ENCODE peak calls at places on chromosome 1, in four cellular contexts. One of them, this sample, is unnamed.

GRCh38 chr1:6554907-6555778 is at the start of gene TAS1R1:
- DNase-seq in HCT116: no peak
- DNase-seq in tibial artery: peak
- DNase-seq in keratinocyte: no peak
- DNase-seq in this sample: no peak

GRCh38 chr1:9652379-9653194 is 1.1 kb downstream of the PIK3CD start:
- DNase-seq in HCT116: no peak
- DNase-seq in tibial artery: no peak
- DNase-seq in keratinocyte: no peak
- DNase-seq in this sample: no peak

GRCh38 chr1:234543442-234544093 is 64.6 kb upstream of the TARBP1 start:
- DNase-seq in HCT116: no peak
- DNase-seq in tibial artery: no peak
- DNase-seq in keratinocyte: no peak
- DNase-seq in this sample: no peak

GRCh38 chr1:209883341-209883971 is 54.6 kb upstream of the SYT14 start:
- DNase-seq in HCT116: no peak
- DNase-seq in tibial artery: no peak
- DNase-seq in keratinocyte: no peak
- DNase-seq in this sample: no peak

GRCh38 chr1:115127539-115127938 is 38.2 kb upstream of the TSPAN2 start:
- DNase-seq in HCT116: no peak
- DNase-seq in tibial artery: no peak
- DNase-seq in keratinocyte: no peak
- DNase-seq in this sample: no peak

GRCh38 chr1:198778049-198778448 is 139.2 kb downstream of the PTPRC start:
- DNase-seq in HCT116: no peak
- DNase-seq in tibial artery: peak
- DNase-seq in keratinocyte: no peak
- DNase-seq in this sample: no peak

GRCh38 chr1:186967659-186968394 is 139.1 kb downstream of the PLA2G4A start:
- DNase-seq in HCT116: no peak
- DNase-seq in tibial artery: no peak
- DNase-seq in keratinocyte: no peak
- DNase-seq in this sample: no peak

GRCh38 chr1:29808141-29808995 is 572.0 kb downstream of the PTPRU start:
- DNase-seq in HCT116: no peak
- DNase-seq in tibial artery: no peak
- DNase-seq in keratinocyte: no peak
- DNase-seq in this sample: no peak

GRCh38 chr1:224864006-224864405 is 65.5 kb upstream of the DNAH14 start:
- DNase-seq in HCT116: no peak
- DNase-seq in tibial artery: no peak
- DNase-seq in keratinocyte: no peak
- DNase-seq in this sample: no peak

GRCh38 chr1:89822999-89823628 is 2.3 kb downstream of the LRRC8D start:
- DNase-seq in HCT116: no peak
- DNase-seq in tibial artery: no peak
- DNase-seq in keratinocyte: no peak
- DNase-seq in this sample: no peak

GRCh38 chr1:60866884-60867648 is 215.3 kb upstream of the NFIA start:
- DNase-seq in HCT116: no peak
- DNase-seq in tibial artery: no peak
- DNase-seq in keratinocyte: no peak
- DNase-seq in this sample: peak

GRCh38 chr1:235102993-235103411 is 25.6 kb downstream of the TOMM20 start:
- DNase-seq in HCT116: no peak
- DNase-seq in tibial artery: no peak
- DNase-seq in keratinocyte: no peak
- DNase-seq in this sample: no peak

GRCh38 chr1:167373398-167373797 is 144.9 kb downstream of the CD247 start:
- DNase-seq in HCT116: no peak
- DNase-seq in tibial artery: no peak
- DNase-seq in keratinocyte: no peak
- DNase-seq in this sample: no peak

GRCh38 chr1:183159960-183160359 is 26.1 kb upstream of the LAMC2 start:
- DNase-seq in HCT116: peak
- DNase-seq in tibial artery: no peak
- DNase-seq in keratinocyte: peak
- DNase-seq in this sample: peak

GRCh38 chr1:7384679-7385078 is 386.4 kb upstream of the VAMP3 start:
- DNase-seq in HCT116: no peak
- DNase-seq in tibial artery: no peak
- DNase-seq in keratinocyte: no peak
- DNase-seq in this sample: no peak

GRCh38 chr1:237786066-237786719 is 104.5 kb downstream of the ZP4 start:
- DNase-seq in HCT116: no peak
- DNase-seq in tibial artery: no peak
- DNase-seq in keratinocyte: no peak
- DNase-seq in this sample: no peak

GRCh38 chr1:35369922-35370671 is 101.6 kb downstream of the ZMYM4 start:
- DNase-seq in HCT116: no peak
- DNase-seq in tibial artery: peak
- DNase-seq in keratinocyte: no peak
- DNase-seq in this sample: no peak

GRCh38 chr1:19374402-19374801 is 62.3 kb downstream of the SLC66A1 start:
- DNase-seq in HCT116: no peak
- DNase-seq in tibial artery: no peak
- DNase-seq in keratinocyte: no peak
- DNase-seq in this sample: no peak

GRCh38 chr1:151825811-151826660 is 5.6 kb downstream of the RORC start:
- DNase-seq in HCT116: no peak
- DNase-seq in tibial artery: no peak
- DNase-seq in keratinocyte: no peak
- DNase-seq in this sample: no peak

GRCh38 chr1:162279099-162279498 is 97.6 kb downstream of the SPATA46 start:
- DNase-seq in HCT116: no peak
- DNase-seq in tibial artery: no peak
- DNase-seq in keratinocyte: no peak
- DNase-seq in this sample: no peak
- H3K27ac ChIP-seq in HCT116: no peak
- H3K27ac ChIP-seq in tibial artery: no peak
- H3K27ac ChIP-seq in keratinocyte: no peak
- H3K27ac ChIP-seq in this sample: no peak

GRCh38 chr1:83746234-83746633 is 252.7 kb downstream of the TTLL7 start:
- DNase-seq in HCT116: no peak
- DNase-seq in tibial artery: no peak
- DNase-seq in keratinocyte: no peak
- DNase-seq in this sample: no peak
- H3K27ac ChIP-seq in HCT116: no peak
- H3K27ac ChIP-seq in tibial artery: no peak
- H3K27ac ChIP-seq in keratinocyte: no peak
- H3K27ac ChIP-seq in this sample: no peak

GRCh38 chr1:247411583-247412295 is 4.2 kb upstream of the NLRP3 start:
- DNase-seq in HCT116: no peak
- DNase-seq in tibial artery: no peak
- DNase-seq in keratinocyte: no peak
- DNase-seq in this sample: no peak

GRCh38 chr1:247406014-247406656 is 9.8 kb upstream of the NLRP3 start:
- DNase-seq in HCT116: no peak
- DNase-seq in tibial artery: no peak
- DNase-seq in keratinocyte: no peak
- DNase-seq in this sample: no peak

GRCh38 chr1:247407180-247407616 is 8.8 kb upstream of the NLRP3 start:
- DNase-seq in HCT116: no peak
- DNase-seq in tibial artery: peak
- DNase-seq in keratinocyte: no peak
- DNase-seq in this sample: no peak

GRCh38 chr1:247407978-247408560 is 7.9 kb upstream of the NLRP3 start:
- DNase-seq in HCT116: no peak
- DNase-seq in tibial artery: no peak
- DNase-seq in keratinocyte: no peak
- DNase-seq in this sample: no peak

GRCh38 chr1:247409869-247410544 is 6.0 kb upstream of the NLRP3 start:
- DNase-seq in HCT116: no peak
- DNase-seq in tibial artery: no peak
- DNase-seq in keratinocyte: no peak
- DNase-seq in this sample: no peak
- H3K27ac ChIP-seq in HCT116: no peak
- H3K27ac ChIP-seq in tibial artery: no peak
- H3K27ac ChIP-seq in keratinocyte: no peak
- H3K27ac ChIP-seq in this sample: no peak

GRCh38 chr1:20426923-20427322 is 59.1 kb downstream of the CAMK2N1 start:
- DNase-seq in HCT116: no peak
- DNase-seq in tibial artery: no peak
- DNase-seq in keratinocyte: peak
- DNase-seq in this sample: peak

GRCh38 chr1:20428841-20429240 is 57.2 kb downstream of the CAMK2N1 start:
- DNase-seq in HCT116: no peak
- DNase-seq in tibial artery: no peak
- DNase-seq in keratinocyte: no peak
- DNase-seq in this sample: no peak

GRCh38 chr1:20426371-20426770 is 59.6 kb downstream of the CAMK2N1 start:
- DNase-seq in HCT116: no peak
- DNase-seq in tibial artery: no peak
- DNase-seq in keratinocyte: no peak
- DNase-seq in this sample: no peak

GRCh38 chr1:20429296-20429695 is 56.7 kb downstream of the CAMK2N1 start:
- DNase-seq in HCT116: no peak
- DNase-seq in tibial artery: no peak
- DNase-seq in keratinocyte: no peak
- DNase-seq in this sample: no peak

GRCh38 chr1:20430355-20431290 is 55.4 kb downstream of the CAMK2N1 start:
- DNase-seq in HCT116: no peak
- DNase-seq in tibial artery: no peak
- DNase-seq in keratinocyte: no peak
- DNase-seq in this sample: no peak
- H3K27ac ChIP-seq in HCT116: no peak
- H3K27ac ChIP-seq in tibial artery: no peak
- H3K27ac ChIP-seq in keratinocyte: no peak
- H3K27ac ChIP-seq in this sample: no peak

DNA sequence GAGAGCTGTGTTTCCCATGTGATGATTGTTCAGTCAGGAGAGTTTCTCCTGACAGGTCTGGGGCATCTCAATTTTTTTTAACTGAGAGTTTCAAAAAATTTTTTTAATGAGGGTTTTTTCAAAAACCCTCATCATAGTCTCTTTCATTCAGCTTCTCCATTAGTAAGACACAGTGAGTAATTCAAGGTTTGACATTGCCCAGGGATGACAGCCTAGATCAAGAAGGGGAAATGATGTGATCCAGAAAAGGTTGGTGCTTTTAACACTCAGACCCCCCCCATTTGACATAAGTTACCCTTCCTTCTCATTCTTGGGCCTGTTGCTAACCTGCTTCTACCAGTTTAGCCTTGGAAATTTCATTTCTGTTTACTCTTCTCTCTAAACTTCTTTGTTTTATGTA is 189.4 kb upstream of the HOOK1 start:
- DNase-seq in HCT116: no peak
- DNase-seq in tibial artery: no peak
- DNase-seq in keratinocyte: no peak
- DNase-seq in this sample: no peak
- H3K27ac ChIP-seq in HCT116: no peak
- H3K27ac ChIP-seq in tibial artery: no peak
- H3K27ac ChIP-seq in keratinocyte: no peak
- H3K27ac ChIP-seq in this sample: no peak

DNA sequence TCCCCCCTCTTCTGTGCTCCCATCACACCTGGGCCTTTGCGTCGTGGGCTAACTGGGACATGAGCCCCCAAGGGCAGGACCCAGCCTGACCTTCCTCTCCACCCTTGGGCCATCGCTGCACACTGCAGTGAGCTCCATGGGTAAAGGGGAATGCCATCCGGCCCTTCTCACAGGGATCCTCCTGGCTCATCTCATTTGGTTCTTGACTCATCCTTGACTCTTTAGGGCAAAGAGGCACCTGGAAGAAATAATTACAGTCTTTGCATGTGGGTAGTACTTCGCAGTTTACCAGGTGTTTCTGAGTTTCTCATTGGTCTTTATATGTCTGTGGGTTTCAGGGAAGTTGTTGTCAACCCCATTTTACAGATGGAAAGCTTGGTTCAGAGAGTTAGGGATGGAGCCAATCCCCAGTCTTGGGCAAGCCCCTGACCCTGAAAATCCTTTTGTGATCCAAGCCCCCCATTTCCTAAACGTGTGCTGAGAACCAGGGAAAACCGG is 59.3 kb upstream of the ID3 start:
- DNase-seq in HCT116: no peak
- DNase-seq in tibial artery: no peak
- DNase-seq in keratinocyte: no peak
- DNase-seq in this sample: no peak
- H3K27ac ChIP-seq in HCT116: no peak
- H3K27ac ChIP-seq in tibial artery: no peak
- H3K27ac ChIP-seq in keratinocyte: no peak
- H3K27ac ChIP-seq in this sample: no peak

GRCh38 chr1:46204406-46204742 is 1.2 kb downstream of the LURAP1 start:
- DNase-seq in HCT116: no peak
- DNase-seq in tibial artery: peak
- DNase-seq in keratinocyte: no peak
- DNase-seq in this sample: no peak
- H3K27ac ChIP-seq in HCT116: no peak
- H3K27ac ChIP-seq in tibial artery: peak
- H3K27ac ChIP-seq in keratinocyte: peak
- H3K27ac ChIP-seq in this sample: peak

DNA sequence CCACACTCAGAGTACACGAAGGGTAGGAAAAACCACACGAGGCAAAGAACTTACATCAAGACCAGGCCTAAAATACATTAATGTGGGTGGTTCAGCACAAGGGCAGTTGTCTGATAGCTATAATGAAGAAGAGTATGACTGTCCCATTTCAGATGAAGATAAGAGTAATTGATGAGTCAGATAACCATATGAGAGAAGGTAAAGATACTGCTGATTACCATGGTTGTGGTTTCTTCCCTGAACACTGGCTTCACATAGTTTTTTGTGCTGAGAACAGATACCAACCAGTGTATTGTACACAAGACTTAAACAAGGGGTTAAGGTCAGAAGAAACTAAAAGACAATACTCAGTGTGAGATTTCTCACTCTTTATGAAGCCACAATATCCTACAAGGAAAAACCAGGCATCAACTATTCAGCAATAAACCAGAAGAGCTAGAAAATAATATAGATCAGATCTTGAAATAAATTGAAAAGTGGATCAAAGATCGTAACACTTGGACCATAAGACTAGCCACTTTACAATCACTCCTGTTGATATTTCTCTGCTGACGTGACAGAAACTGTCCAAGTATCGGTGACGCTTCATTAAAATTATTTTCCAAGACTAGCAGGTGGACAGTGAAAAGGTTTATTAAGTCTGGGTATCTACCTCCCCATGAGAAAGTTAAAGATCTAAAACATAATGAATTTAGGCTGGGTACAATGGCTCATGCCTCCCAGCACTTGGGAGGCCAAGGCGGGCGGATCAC is 28.6 kb downstream of the PUM1 start:
- DNase-seq in HCT116: no peak
- DNase-seq in tibial artery: no peak
- DNase-seq in keratinocyte: no peak
- DNase-seq in this sample: peak
- H3K27ac ChIP-seq in HCT116: no peak
- H3K27ac ChIP-seq in tibial artery: no peak
- H3K27ac ChIP-seq in keratinocyte: peak
- H3K27ac ChIP-seq in this sample: peak

GRCh38 chr1:204466416-204467405 is 27.9 kb downstream of the PIK3C2B start:
- DNase-seq in HCT116: no peak
- DNase-seq in tibial artery: peak
- DNase-seq in keratinocyte: no peak
- DNase-seq in this sample: no peak
- H3K27ac ChIP-seq in HCT116: no peak
- H3K27ac ChIP-seq in tibial artery: peak
- H3K27ac ChIP-seq in keratinocyte: no peak
- H3K27ac ChIP-seq in this sample: no peak

This sample was measured in epithelial cell of prostate.